ENCODE peak calls at places on chromosomes 11 and 22, in five cellular contexts. L is activated T-cell treated with anti-CD3 and anti-CD28 coated beads for 24 hours, J is NCI-H146, H is cardiac muscle cell, A is HTR-8/SVneo. N is an unnamed sample.

GRCh38 chr22:36999463-36999862 is 19.8 kb downstream of the TST start:
- DNase-seq in J (no peak), L (no peak), H (peak; percentile 19), A (peak; percentile 21), N (no peak)

GRCh38 chr11:57094206-57094940 is 87.4 kb upstream of the LRRC55 start:
- DNase-seq in H (no peak), A (no peak), J (no peak), L (no peak), N (no peak)

GRCh38 chr11:67371549-67372231 is 1.7 kb downstream of the CLCF1 start:
- DNase-seq in L (no peak), H (peak; percentile 61), J (no peak), A (peak; percentile 76), N (peak; percentile 37)

GRCh38 chr22:42805016-42805997 is 51.8 kb downstream of the ARFGAP3 start:
- DNase-seq in L (no peak), H (no peak), A (no peak), J (peak; percentile 50), N (no peak)

GRCh38 chr11:94128171-94128745 is 383 bp upstream of the PANX1 start:
- DNase-seq in L (no peak), J (peak; percentile 75), H (no peak), A (no peak), N (peak; percentile 75)

GRCh38 chr11:31986201-31986889 is 104.5 kb upstream of the RCN1 start:
- DNase-seq in L (no peak), A (no peak), H (no peak), J (no peak), N (peak; percentile 16)

GRCh38 chr11:74937696-74938475 is 11.0 kb downstream of the XRRA1 start:
- DNase-seq in J (no peak), H (peak; percentile 51), L (no peak), A (no peak), N (no peak)

GRCh38 chr11:95245038-95245437 is 14.0 kb upstream of the SESN3 start:
- DNase-seq in J (no peak), A (no peak), H (peak; percentile 73), L (no peak), N (no peak)

GRCh38 chr11:1756791-1757771 is 6.6 kb downstream of the CTSD start:
- DNase-seq in J (no peak), H (no peak), A (no peak), L (no peak), N (no peak)

GRCh38 chr11:118200901-118201680 is 23.7 kb downstream of the JAML start:
- DNase-seq in L (peak; percentile 51), A (no peak), H (no peak), J (no peak), N (no peak)

GRCh38 chr11:64918056-64918455 is 1.0 kb upstream of the ATG2A start:
- DNase-seq in A (no peak), J (no peak), H (peak; percentile 72), L (no peak), N (no peak)

GRCh38 chr11:83219095-83219494 is 25.6 kb downstream of the ANKRD42 start:
- DNase-seq in A (no peak), J (peak; percentile 39), H (peak; percentile 7), L (no peak), N (peak; percentile 50)

GRCh38 chr22:28013611-28014010 is 94.6 kb upstream of the PITPNB start:
- DNase-seq in L (no peak), J (no peak), H (no peak), A (no peak), N (no peak)

GRCh38 chr11:48006301-48006992 is 26.1 kb downstream of the PTPRJ start:
- DNase-seq in A (no peak), H (peak; percentile 68), J (peak; percentile 66), L (peak; percentile 54), N (no peak)

GRCh38 chr11:124673333-124674167 is at the start of the genes SIAE and SPA17:
- DNase-seq in J (peak; percentile 92), H (peak; percentile 98), L (peak; percentile 82), A (peak; percentile 92), N (peak; percentile 90)

GRCh38 chr11:95544095-95544795 is 245.3 kb downstream of the FAM76B start:
- DNase-seq in L (no peak), J (no peak), A (no peak), H (no peak), N (no peak)

GRCh38 chr11:67389477-67389876 is 2.3 kb upstream of the RAD9A start:
- DNase-seq in A (peak; percentile 79), L (no peak), H (no peak), J (peak; percentile 62), N (peak; percentile 63)

GRCh38 chr11:120324932-120325810 is at the start of gene TLCD5:
- DNase-seq in J (peak; percentile 89), L (no peak), A (peak; percentile 67), H (peak; percentile 70), N (peak; percentile 89)

GRCh38 chr22:49771266-49772065 is 56.2 kb downstream of the BRD1 start:
- DNase-seq in L (no peak), H (no peak), A (no peak), J (no peak), N (no peak)

GRCh38 chr11:84887055-84887629 is 740.0 kb downstream of the DLG2 start:
- DNase-seq in L (no peak), J (no peak), H (no peak), A (no peak), N (no peak)

GRCh38 chr11:126607776-126608625 is 252.5 kb downstream of the ST3GAL4 start:
- DNase-seq in H (no peak), A (no peak), L (no peak), J (peak; percentile 92), N (peak; percentile 93)

GRCh38 chr22:39239561-39240423 is 5.0 kb downstream of the PDGFB start:
- DNase-seq in A (no peak), H (no peak), J (peak; percentile 73), L (no peak), N (no peak)

GRCh38 chr11:114315749-114316368 is 19.7 kb downstream of the NNMT start:
- DNase-seq in H (peak; percentile 43), J (peak; percentile 91), A (no peak), L (no peak), N (no peak)

GRCh38 chr11:6438979-6439571 is 1.7 kb downstream of the HPX start:
- DNase-seq in H (peak; percentile 69), A (peak; percentile 39), L (peak; percentile 35), J (peak; percentile 63), N (peak; percentile 76)

GRCh38 chr11:18416459-18416858 is 4.3 kb downstream of the LDHC start:
- DNase-seq in J (no peak), A (no peak), L (no peak), H (no peak), N (no peak)

GRCh38 chr11:119345685-119346084 is 820 bp downstream of the MFRP start:
- DNase-seq in J (no peak), L (no peak), H (no peak), A (no peak), N (no peak)

GRCh38 chr22:29157759-29158535 is 47.7 kb upstream of the EMID1 start:
- DNase-seq in L (no peak), H (no peak), J (no peak), A (no peak), N (peak; percentile 31)

GRCh38 chr11:109421981-109422590 is at the start of gene C11orf87:
- DNase-seq in A (no peak), H (peak; percentile 10), J (peak; percentile 80), L (no peak), N (peak; percentile 37)

GRCh38 chr11:497565-498296 is 9.3 kb downstream of the RNH1 start:
- DNase-seq in J (no peak), L (no peak), A (no peak), H (no peak), N (no peak)

GRCh38 chr22:20090730-20091240 is 10.7 kb downstream of the DGCR8 start:
- DNase-seq in J (no peak), H (no peak), A (no peak), L (no peak), N (no peak)

GRCh38 chr11:13487661-13488030 is 8.2 kb downstream of the PTH start:
- DNase-seq in H (peak; percentile 27), A (no peak), J (peak; percentile 2), L (no peak), N (peak; percentile 19)

GRCh38 chr11:120248551-120249278 is 8.8 kb downstream of the POU2F3 start:
- DNase-seq in H (peak; percentile 27), J (no peak), A (no peak), L (no peak), N (no peak)

GRCh38 chr11:131674051-131674755 is 303.8 kb downstream of the NTM start:
- DNase-seq in L (peak; percentile 10), A (peak; percentile 47), H (peak; percentile 85), J (no peak), N (peak; percentile 71)

GRCh38 chr11:95680169-95680929 is 109.2 kb downstream of the FAM76B start:
- DNase-seq in L (no peak), A (no peak), J (no peak), H (peak; percentile 86), N (no peak)

GRCh38 chr22:43381693-43382092 is 30.1 kb upstream of the MPPED1 start:
- DNase-seq in L (no peak), J (no peak), A (no peak), H (peak; percentile 11), N (no peak)

GRCh38 chr11:41031571-41032060 is 427.8 kb downstream of the LRRC4C start:
- DNase-seq in H (no peak), L (no peak), A (no peak), J (no peak), N (no peak)

GRCh38 chr11:20024172-20024935 is 135.9 kb downstream of the DBX1 start:
- DNase-seq in J (no peak), L (no peak), H (no peak), A (no peak), N (no peak)

GRCh38 chr22:33024626-33025025 is 33.6 kb downstream of the SYN3 start:
- DNase-seq in J (no peak), H (peak; percentile 15), L (no peak), A (no peak), N (peak; percentile 52)

GRCh38 chr22:44665115-44665514 is 36.9 kb upstream of the PRR5 start:
- DNase-seq in L (no peak), J (no peak), H (peak; percentile 60), A (no peak), N (no peak)